ENCODE peak calls at places on chromosome 1, in nine cellular contexts. U, Q, F, T, S, X, C, R and D are unnamed samples.

GRCh38 chr1:65221638-65222421 is 73.8 kb downstream of the AK4 start:
- DNase-seq in U (no peak), Q (no peak), F (no peak), T (no peak), S (no peak), X (no peak), C (no peak), R (no peak), D (no peak)

GRCh38 chr1:31055501-31055900 is 10.0 kb downstream of the PUM1 start:
- DNase-seq in U (no peak), Q (no peak), F (no peak), T (no peak), S (no peak), X (no peak), C (no peak), R (no peak), D (no peak)

GRCh38 chr1:197675475-197676324 is 99.6 kb downstream of the DENND1B start:
- DNase-seq in U (no peak), Q (no peak), F (no peak), T (no peak), S (no peak), X (no peak), C (no peak), R (peak; percentile 27), D (no peak)

GRCh38 chr1:225691377-225691776 is 38.5 kb upstream of the ENAH start:
- DNase-seq in U (no peak), Q (no peak), F (no peak), T (no peak), S (no peak), X (no peak), C (no peak), R (no peak), D (no peak)

GRCh38 chr1:246753670-246754535 is 29.7 kb downstream of the SCCPDH start:
- DNase-seq in U (no peak), Q (peak; percentile 77), F (peak; percentile 89), T (peak; percentile 74), S (peak; percentile 82), X (peak; percentile 62), C (peak; percentile 27), R (peak; percentile 47), D (peak; percentile 76)

GRCh38 chr1:29123871-29124365 is at the start of gene TMEM200B:
- DNase-seq in U (no peak), Q (no peak), F (peak; percentile 47), T (peak; percentile 70), S (peak; percentile 22), X (no peak), C (no peak), R (peak; percentile 45), D (no peak)

GRCh38 chr1:234617986-234618725 is 8.2 kb upstream of the IRF2BP2 start:
- DNase-seq in U (no peak), Q (no peak), F (no peak), T (no peak), S (no peak), X (no peak), C (no peak), R (no peak), D (no peak)

GRCh38 chr1:90305577-90305976 is 310.7 kb downstream of the ZNF326 start:
- DNase-seq in U (no peak), Q (no peak), F (no peak), T (no peak), S (no peak), X (no peak), C (no peak), R (no peak), D (no peak)

GRCh38 chr1:205229399-205229861 is 1.7 kb downstream of the TMCC2 start:
- DNase-seq in U (no peak), Q (peak; percentile 86), F (peak; percentile 73), T (no peak), S (peak; percentile 46), X (peak; percentile 99), C (no peak), R (peak; percentile 56), D (no peak)
- TF ChIP-seq CTCF in U (no peak), Q (no peak), F (no peak), T (no peak), S (no peak), X (peak; percentile 35), C (peak; percentile 68), R (peak; percentile 20), D (peak; percentile 35)

GRCh38 chr1:66364578-66365391 is 169.2 kb upstream of the SGIP1 start:
- DNase-seq in U (no peak), Q (no peak), F (no peak), T (no peak), S (no peak), X (no peak), C (no peak), R (no peak), D (no peak)

GRCh38 chr1:66359815-66360214 is 174.1 kb upstream of the SGIP1 start:
- DNase-seq in U (no peak), Q (no peak), F (no peak), T (no peak), S (no peak), X (no peak), C (no peak), R (no peak), D (no peak)

GRCh38 chr1:66356605-66357004 is 177.3 kb upstream of the SGIP1 start:
- DNase-seq in U (no peak), Q (no peak), F (no peak), T (no peak), S (no peak), X (no peak), C (no peak), R (no peak), D (no peak)

GRCh38 chr1:66357478-66358197 is 176.3 kb upstream of the SGIP1 start:
- DNase-seq in U (no peak), Q (no peak), F (no peak), T (no peak), S (no peak), X (no peak), C (no peak), R (no peak), D (no peak)

DNA sequence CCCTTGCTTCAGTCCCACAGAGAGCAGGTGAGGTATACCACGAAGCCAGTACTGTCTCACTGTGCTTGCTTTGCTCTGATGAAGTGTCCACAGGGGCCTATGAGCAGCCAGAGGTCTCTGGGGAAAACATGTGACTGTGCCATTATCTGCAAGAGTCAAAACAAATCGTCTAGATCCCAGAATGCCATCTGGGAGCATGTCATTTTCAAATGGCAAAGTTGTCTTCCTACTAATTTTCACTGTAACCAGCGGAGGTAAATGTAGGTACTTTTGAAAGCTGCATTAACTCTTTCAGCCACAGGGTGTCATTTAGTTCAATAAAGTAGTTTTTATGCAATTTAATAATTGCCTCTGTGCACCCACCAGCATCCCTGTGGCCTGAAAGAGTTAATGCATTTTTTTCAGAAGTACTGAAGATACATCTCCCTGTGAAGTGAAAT is 173.6 kb upstream of the SGIP1 start:
- DNase-seq in U (no peak), Q (no peak), F (no peak), T (no peak), S (no peak), X (no peak), C (no peak), R (no peak), D (no peak)
- TF ChIP-seq CTCF in U (peak; percentile 16), Q (no peak), F (no peak), T (peak; percentile 64), S (peak; percentile 53), X (peak; percentile 11), C (peak; percentile 15), R (no peak), D (peak; percentile 49)

DNA sequence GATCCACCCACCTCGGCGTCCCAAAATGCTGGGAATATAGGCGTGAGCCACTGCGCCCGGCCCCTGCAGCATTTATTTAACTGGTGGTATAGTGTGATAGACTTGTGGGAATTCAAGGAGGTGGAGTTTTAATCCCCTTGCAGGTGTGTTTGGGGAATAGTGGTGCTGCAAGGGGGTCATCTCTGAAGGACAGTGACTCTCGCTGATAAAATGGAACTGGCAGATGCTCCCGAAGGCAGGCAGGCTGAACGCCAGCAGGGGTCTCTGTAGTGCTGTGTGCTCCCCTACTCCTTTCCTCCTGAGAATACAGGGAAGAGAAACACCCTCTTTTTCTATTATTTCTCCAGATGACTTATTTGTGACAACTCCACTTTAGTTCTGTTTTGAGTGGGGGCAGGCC is 4.0 kb downstream of the OSCP1 start:
- DNase-seq in U (no peak), Q (no peak), F (peak; percentile 62), T (no peak), S (peak; percentile 50), X (no peak), C (no peak), R (peak; percentile 43), D (peak; percentile 36)
- TF ChIP-seq CTCF in U (no peak), Q (no peak), F (peak; percentile 13), T (peak; percentile 62), S (no peak), X (peak; percentile 35), C (peak; percentile 55), R (peak; percentile 33), D (peak; percentile 49)

GRCh38 chr1:212284332-212284743 is 872 bp upstream of the PPP2R5A start:
- DNase-seq in U (no peak), Q (no peak), F (no peak), T (no peak), S (no peak), X (no peak), C (no peak), R (no peak), D (no peak)

GRCh38 chr1:212285685-212286436 is 651 bp downstream of the PPP2R5A start:
- DNase-seq in U (no peak), Q (peak; percentile 85), F (peak; percentile 61), T (peak; percentile 74), S (peak; percentile 57), X (peak; percentile 78), C (no peak), R (peak; percentile 74), D (peak; percentile 52)

GRCh38 chr1:212286437-212287131 is 1.4 kb downstream of the PPP2R5A start:
- DNase-seq in U (no peak), Q (no peak), F (no peak), T (no peak), S (no peak), X (no peak), C (no peak), R (no peak), D (no peak)

GRCh38 chr1:212283741-212284140 is 1.5 kb upstream of the PPP2R5A start:
- DNase-seq in U (no peak), Q (no peak), F (no peak), T (no peak), S (no peak), X (no peak), C (no peak), R (no peak), D (no peak)

DNA sequence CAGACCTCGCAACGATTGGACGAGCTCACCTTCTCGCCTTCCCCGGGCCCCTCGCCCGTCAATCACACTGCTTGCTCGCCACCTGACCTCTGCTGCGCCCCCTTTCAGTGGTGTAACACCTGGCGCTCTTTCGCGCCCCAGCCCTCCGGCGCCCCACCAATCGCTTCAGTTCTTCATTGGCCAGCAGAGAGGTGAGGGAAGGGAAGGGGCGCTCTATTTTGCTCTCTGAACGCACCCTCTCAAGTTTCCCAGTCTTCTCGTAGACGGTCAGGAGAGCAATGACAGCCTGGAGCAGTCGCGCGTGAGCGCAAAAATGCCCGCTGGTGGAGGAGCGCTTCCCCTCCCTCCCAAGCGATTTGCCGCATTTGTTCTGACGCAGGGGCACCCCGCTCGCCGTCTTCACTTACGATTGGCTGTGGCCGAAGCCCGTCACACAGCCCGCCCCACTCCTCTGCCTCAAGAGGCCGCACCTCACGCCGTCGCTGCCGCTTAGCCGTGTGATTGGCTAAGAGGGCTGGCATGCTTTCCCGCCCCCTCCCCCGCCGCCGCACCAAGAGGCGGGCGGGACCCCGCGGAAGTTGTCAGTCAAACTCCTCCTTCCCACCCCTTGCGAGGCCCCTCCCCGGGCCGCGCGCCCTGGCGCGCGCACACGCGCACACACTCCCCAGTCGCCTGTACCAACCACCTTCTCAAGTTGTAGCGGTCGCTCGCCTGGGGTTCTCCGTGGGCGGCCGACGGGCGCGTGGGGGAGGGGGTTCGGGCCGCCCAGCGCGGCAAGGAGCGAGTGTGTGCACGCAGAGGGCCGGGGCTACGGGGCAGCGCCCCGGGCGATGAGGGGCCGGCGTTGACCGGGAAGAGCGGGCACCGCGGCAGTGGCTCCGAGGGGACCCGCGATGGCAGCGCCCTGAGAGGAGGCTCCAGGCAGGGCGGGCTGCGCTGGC is at the start of gene PPP2R5A:
- DNase-seq in U (peak; percentile 91), Q (peak; percentile 100), F (peak; percentile 99), T (peak; percentile 98), S (peak; percentile 98), X (peak; percentile 100), C (peak; percentile 93), R (peak; percentile 99), D (peak; percentile 92)
- TF ChIP-seq CTCF in U (peak; percentile 23), Q (peak; percentile 13), F (no peak), T (peak; percentile 50), S (no peak), X (peak; percentile 51), C (peak; percentile 54), R (no peak), D (peak; percentile 47)